ENCODE peak calls at places on chromosomes 5 and 9, in five cellular contexts. U, T, M, N and D are unnamed samples.

GRCh38 chr5:62564101-62564500 is 14.5 kb upstream of the LRRC70 start:
- DNase-seq in M (no peak), T (no peak), U (no peak), N (no peak), D (no peak)

GRCh38 chr5:180866985-180867384 is 5.9 kb upstream of the ZFP62 start:
- DNase-seq in T (no peak), N (no peak), U (no peak), M (no peak), D (no peak)

GRCh38 chr9:98097836-98098235 is 21.2 kb downstream of the TRIM14 start:
- DNase-seq in U (no peak), M (no peak), T (no peak), N (no peak), D (no peak)

GRCh38 chr9:93091453-93092081 is 4.5 kb upstream of the CARD19 start:
- DNase-seq in T (peak), M (no peak), U (peak), N (no peak), D (no peak)

GRCh38 chr5:57450991-57451876 is 31.4 kb downstream of the ACTBL2 start:
- DNase-seq in M (no peak), U (no peak), T (no peak), N (no peak), D (peak)

GRCh38 chr9:4069457-4070162 is 230.3 kb downstream of the GLIS3 start:
- DNase-seq in U (peak), M (no peak), N (no peak), T (no peak), D (no peak)

GRCh38 chr5:139692605-139693340 is 44.6 kb downstream of the CXXC5 start:
- DNase-seq in M (peak), U (peak), N (no peak), T (no peak), D (no peak)

GRCh38 chr5:80054682-80055081 is 19.5 kb downstream of the THBS4 start:
- DNase-seq in N (no peak), U (no peak), M (no peak), T (no peak), D (peak)

GRCh38 chr5:170307575-170308465 is 10.2 kb upstream of the LCP2 start:
- DNase-seq in T (no peak), U (peak), N (no peak), M (peak), D (peak)

GRCh38 chr5:113514263-113514590 is 733 bp downstream of the YTHDC2 start:
- DNase-seq in U (peak), M (peak), T (no peak), N (no peak), D (no peak)

GRCh38 chr9:128080218-128080617 is 12.2 kb downstream of the SLC25A25 start:
- DNase-seq in M (no peak), T (no peak), N (no peak), U (no peak), D (no peak)

GRCh38 chr9:22913026-22913425 is 466.4 kb downstream of the DMRTA1 start:
- DNase-seq in U (no peak), N (no peak), T (no peak), M (no peak), D (no peak)

GRCh38 chr5:179793470-179794139 is at the start of gene LTC4S:
- DNase-seq in T (peak), M (no peak), N (no peak), U (no peak), D (no peak)

GRCh38 chr5:179795863-179796833 is 2.4 kb downstream of the LTC4S start:
- DNase-seq in U (peak), M (no peak), N (peak), T (peak), D (peak)

GRCh38 chr5:179794171-179794570 is 385 bp downstream of the LTC4S start:
- DNase-seq in T (no peak), N (no peak), M (no peak), U (no peak), D (no peak)

GRCh38 chr5:179794575-179794974 is 789 bp downstream of the LTC4S start:
- DNase-seq in M (no peak), T (no peak), N (no peak), U (no peak), D (no peak)

DNA sequence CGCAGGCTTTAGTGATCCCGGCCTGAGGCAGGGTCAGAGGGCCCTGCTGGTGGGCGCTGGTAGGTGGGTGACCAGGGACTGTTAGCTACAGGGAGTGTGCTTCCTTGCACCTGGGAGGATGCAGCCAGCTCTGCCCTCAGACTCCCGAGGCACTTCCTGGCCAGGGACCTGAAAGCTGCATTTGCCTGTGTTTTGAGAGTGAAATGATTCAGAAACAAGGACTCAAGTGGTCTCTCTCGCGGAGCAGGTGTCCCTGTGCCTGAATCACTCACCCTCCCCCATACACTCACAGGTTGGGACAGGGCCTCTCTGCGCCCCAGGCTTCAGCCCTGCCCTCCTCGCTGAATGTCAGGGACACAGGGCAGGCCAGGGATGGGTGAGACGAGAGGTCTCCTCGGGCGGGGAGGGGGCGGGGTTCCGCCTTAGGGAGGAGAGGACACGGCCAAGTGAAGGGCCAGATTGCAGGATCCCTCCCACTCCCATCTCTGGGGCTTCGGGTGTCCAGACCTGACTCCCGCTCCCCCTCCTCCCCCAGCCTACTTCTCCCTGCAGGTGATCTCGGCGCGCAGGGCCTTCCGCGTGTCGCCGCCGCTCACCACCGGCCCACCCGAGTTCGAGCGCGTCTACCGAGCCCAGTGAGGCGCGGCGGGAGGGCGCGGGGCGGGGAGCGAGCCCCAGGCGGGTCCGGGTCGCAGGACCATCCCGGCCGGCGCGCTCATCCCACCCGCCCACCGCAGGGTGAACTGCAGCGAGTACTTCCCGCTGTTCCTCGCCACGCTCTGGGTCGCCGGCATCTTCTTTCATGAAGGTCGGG is 1.5 kb downstream of the LTC4S start:
- DNase-seq in T (peak), M (no peak), N (peak), U (no peak), D (peak)
- H3K4ac ChIP-seq in T (no peak), M (no peak), N (no peak), U (peak), D (peak)

DNA sequence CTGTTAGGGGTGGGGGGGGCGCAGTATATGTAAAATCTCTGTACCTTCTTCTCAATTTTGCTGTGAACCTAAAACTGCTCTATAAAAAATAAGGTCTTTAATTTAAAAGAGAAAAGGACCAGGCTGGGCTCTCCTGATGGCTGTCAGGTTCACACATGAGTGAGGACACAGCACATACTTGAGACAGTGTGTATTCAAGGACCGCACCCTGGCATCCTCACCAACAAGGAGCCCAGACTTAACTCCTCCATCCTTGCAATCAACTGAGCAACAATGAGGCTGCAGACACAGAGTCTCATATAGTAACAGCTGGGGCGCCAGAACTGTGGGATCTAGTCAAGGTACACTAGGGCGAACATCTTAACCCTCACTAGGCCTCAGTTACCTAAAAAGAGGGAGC is 9.8 kb downstream of the TNIP1 start:
- DNase-seq in M (no peak), T (no peak), U (no peak), N (no peak), D (no peak)
- H2BK12ac ChIP-seq in M (no peak), T (no peak), U (no peak), N (no peak), D (no peak)

DNA sequence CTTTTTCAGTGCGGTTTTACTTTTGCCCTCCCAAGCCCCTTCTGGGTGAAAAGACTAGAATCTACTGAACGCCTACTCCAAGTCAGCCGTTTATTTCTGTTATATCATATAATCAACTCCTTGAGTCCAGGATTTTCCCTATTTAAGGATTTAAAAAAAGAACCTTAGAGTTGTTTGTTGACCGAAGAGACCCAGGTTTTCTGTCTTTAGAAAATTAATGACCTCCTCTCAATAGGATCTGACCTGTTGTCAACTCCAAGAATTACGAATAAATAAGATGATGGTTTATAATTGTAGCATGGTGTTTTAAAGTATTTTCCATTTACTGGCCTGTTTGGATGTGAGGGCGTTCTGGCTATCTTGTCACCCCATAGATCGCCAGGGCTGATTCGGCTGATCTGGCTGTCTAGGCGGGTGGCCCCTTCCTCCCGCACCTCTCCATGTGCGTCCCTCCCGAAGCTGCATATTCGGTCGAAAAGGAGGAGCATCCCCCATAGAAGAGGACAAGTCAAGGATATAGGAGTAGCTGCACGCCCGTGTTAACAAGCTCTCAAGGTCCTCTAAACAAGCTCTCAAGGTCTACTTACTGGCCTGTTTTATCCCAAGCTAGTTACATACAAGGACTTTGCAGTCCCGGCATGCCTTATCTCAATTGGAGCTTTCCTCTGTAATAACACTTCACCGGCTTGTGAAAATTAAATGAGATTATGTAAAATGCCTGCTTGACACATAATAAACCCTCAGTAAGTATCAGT is 1.1 kb upstream of the UBAP2 start:
- DNase-seq in N (peak), U (no peak), M (no peak), T (peak), D (no peak)
- H2AK5ac ChIP-seq in N (no peak), U (no peak), M (peak), T (no peak), D (peak)

DNA sequence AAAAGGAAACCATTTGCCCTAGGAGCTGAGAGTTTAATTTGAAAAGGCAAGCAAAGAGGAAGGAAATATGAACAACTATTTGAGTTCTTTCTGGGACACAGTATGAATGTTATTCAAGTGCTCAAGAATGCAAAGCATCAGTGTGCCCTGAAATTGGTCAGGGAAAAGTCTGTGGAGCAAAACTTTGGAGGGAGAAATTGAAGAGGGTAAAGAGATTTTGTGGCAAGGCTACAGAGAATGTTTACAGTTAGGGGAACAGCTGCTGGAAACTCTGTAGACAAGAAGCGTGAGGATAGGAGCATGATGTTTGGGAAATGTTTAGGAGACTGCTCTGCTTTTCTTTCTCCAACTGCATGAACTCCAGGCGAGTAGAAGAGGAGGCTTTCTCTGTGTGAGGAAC is 75.5 kb upstream of the IL7R start:
- DNase-seq in M (no peak), N (no peak), T (no peak), U (peak), D (no peak)
- H3K4ac ChIP-seq in M (no peak), N (no peak), T (no peak), U (no peak), D (no peak)

DNA sequence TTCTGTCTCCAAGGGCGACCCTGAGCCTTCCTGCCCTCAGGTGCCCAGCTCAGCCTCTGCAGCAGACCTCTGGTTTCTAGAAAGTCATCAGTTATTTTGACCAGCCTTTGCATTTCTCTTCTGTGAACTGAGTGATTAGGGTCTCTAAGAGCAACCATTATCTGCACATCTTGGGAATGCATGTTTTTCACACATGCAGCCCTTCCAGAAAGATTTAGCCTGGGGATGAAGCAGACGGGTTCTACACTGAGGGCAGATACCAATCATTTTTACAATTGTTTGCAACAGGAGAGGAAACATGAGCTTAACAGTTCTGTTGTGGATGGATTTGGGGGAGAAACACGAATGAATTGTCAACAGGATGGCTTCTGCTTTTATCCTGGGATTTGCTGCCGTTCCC is 90.1 kb upstream of the PITX1 start:
- DNase-seq in T (no peak), N (no peak), U (no peak), M (no peak), D (peak)
- H2BK12ac ChIP-seq in T (no peak), N (no peak), U (no peak), M (no peak), D (no peak)